ENCODE peak calls at places on chromosomes 5 and 9, in five cellular contexts. H is hypothalamus; K is right atrium auricular region; D is GM18507; P is activated CD8-positive, alpha-beta memory T cell treated with anti-CD3 and anti-CD28 coated beads, Interleukin-2, amount 10 ng/mL, durations not matched to agents 7 days and 5 days. F is an unnamed sample.

GRCh38 chr9:18228101-18228500 is 245.9 kb upstream of the ADAMTSL1 start:
- DNase-seq in K (no peak), D (no peak), H (no peak), P (no peak), F (no peak)

GRCh38 chr9:37969130-37969529 is 65.2 kb upstream of the SLC25A51 start:
- DNase-seq in K (no peak), H (no peak), P (no peak), D (no peak), F (no peak)

GRCh38 chr5:79236970-79237734 is 1.2 kb downstream of the JMY start:
- DNase-seq in P (peak; percentile 64), D (no peak), K (no peak), H (no peak), F (no peak)

GRCh38 chr9:128733256-128733655 is 9.3 kb upstream of the ZDHHC12 start:
- DNase-seq in P (no peak), H (peak; percentile 57), K (peak; percentile 73), D (no peak), F (peak; percentile 61)

GRCh38 chr5:67813879-67814539 is 401.5 kb upstream of the PIK3R1 start:
- DNase-seq in K (no peak), P (no peak), H (no peak), D (no peak), F (peak; percentile 29)

GRCh38 chr9:86333651-86334050 is 20.6 kb downstream of the TUT7 start:
- DNase-seq in P (no peak), K (no peak), H (no peak), D (no peak), F (no peak)

GRCh38 chr5:107553063-107553676 is 117.6 kb downstream of the EFNA5 start:
- DNase-seq in H (no peak), K (no peak), D (no peak), P (no peak), F (no peak)

GRCh38 chr5:34923694-34924461 is 5.5 kb upstream of the DNAJC21 start:
- DNase-seq in H (no peak), D (no peak), K (no peak), P (peak; percentile 69), F (no peak)

GRCh38 chr9:6305954-6306563 is 22.1 kb upstream of the TPD52L3 start:
- DNase-seq in H (no peak), P (no peak), K (no peak), D (peak; percentile 12), F (peak; percentile 5)

GRCh38 chr5:133029321-133029720 is 3.0 kb upstream of the ZCCHC10 start:
- DNase-seq in P (no peak), K (no peak), D (no peak), H (no peak), F (no peak)

GRCh38 chr9:126809068-126809467 is 4.2 kb downstream of the ZBTB43 start:
- DNase-seq in K (no peak), H (no peak), D (no peak), P (no peak), F (no peak)

GRCh38 chr9:94847486-94847885 is 121.0 kb downstream of the AOPEP start:
- DNase-seq in P (no peak), D (no peak), K (no peak), H (no peak), F (peak; percentile 93)

GRCh38 chr9:133633681-133633990 is 2.5 kb upstream of the DBH start:
- DNase-seq in K (no peak), D (no peak), P (no peak), H (no peak), F (no peak)

GRCh38 chr9:114271556-114272510 is 51.1 kb upstream of the ORM1 start:
- DNase-seq in P (no peak), K (no peak), D (no peak), H (peak; percentile 41), F (no peak)

GRCh38 chr5:76175051-76175666 is 92.0 kb downstream of the SV2C start:
- DNase-seq in H (peak; percentile 28), P (peak; percentile 76), K (no peak), D (peak; percentile 62), F (no peak)

GRCh38 chr9:650362-650761 is 191.1 kb upstream of the DMRT1 start:
- DNase-seq in K (no peak), D (no peak), H (no peak), P (peak; percentile 56), F (no peak)

GRCh38 chr9:97425992-97426336 is 14.1 kb downstream of the TDRD7 start:
- DNase-seq in K (no peak), D (no peak), P (no peak), H (no peak), F (no peak)

GRCh38 chr9:31355965-31356364 is 1028.5 kb upstream of the ACO1 start:
- DNase-seq in D (no peak), P (no peak), K (no peak), H (no peak), F (peak; percentile 22)

GRCh38 chr5:88660947-88661869 is 221.8 kb downstream of the MEF2C start:
- DNase-seq in H (peak; percentile 98), K (no peak), P (peak; percentile 60), D (peak; percentile 61), F (peak; percentile 68)

GRCh38 chr5:148309746-148310145 is 2.5 kb upstream of the SPINK7 start:
- DNase-seq in P (no peak), K (no peak), H (no peak), D (no peak), F (peak; percentile 70)

GRCh38 chr9:136606687-136607333 is 55.9 kb upstream of the EGFL7 start:
- DNase-seq in D (no peak), H (no peak), K (no peak), P (no peak), F (no peak)

GRCh38 chr9:24801344-24801743 is 255.6 kb upstream of the IZUMO3 start:
- DNase-seq in H (no peak), P (no peak), K (no peak), D (no peak), F (no peak)

GRCh38 chr5:156800982-156801381 is 49.1 kb upstream of the PPP1R2B start:
- DNase-seq in H (peak; percentile 6), P (no peak), D (no peak), K (no peak), F (no peak)

GRCh38 chr5:69315972-69316371 is 16.6 kb downstream of the CCDC125 start:
- DNase-seq in P (no peak), D (no peak), K (no peak), H (no peak), F (no peak)

GRCh38 chr9:101131326-101131725 is 102.8 kb downstream of the PLPPR1 start:
- DNase-seq in D (no peak), H (no peak), P (no peak), K (no peak), F (no peak)

GRCh38 chr9:89631381-89631780 is 26.6 kb downstream of the GADD45G start:
- DNase-seq in K (no peak), H (peak; percentile 49), P (no peak), D (no peak), F (no peak)

GRCh38 chr5:169637085-169637855 is at the start of gene DOCK2:
- DNase-seq in D (peak; percentile 63), H (peak; percentile 13), P (peak; percentile 88), K (no peak), F (no peak)

GRCh38 chr5:75277463-75277862 is 40.8 kb upstream of the ANKRD31 start:
- DNase-seq in D (no peak), P (no peak), K (no peak), H (no peak), F (no peak)

GRCh38 chr5:160269017-160269416 is 39.7 kb downstream of the FABP6 start:
- DNase-seq in P (no peak), D (no peak), K (peak; percentile 96), H (peak; percentile 37), F (no peak)

GRCh38 chr5:149809919-149810691 is 80.0 kb downstream of the PPARGC1B start:
- DNase-seq in H (no peak), K (no peak), D (no peak), P (no peak), F (no peak)

GRCh38 chr5:9034671-9035070 is 511.2 kb downstream of the SEMA5A start:
- DNase-seq in H (no peak), K (no peak), P (no peak), D (no peak), F (no peak)

GRCh38 chr5:132662004-132662401 is 4.0 kb downstream of the IL13 start:
- DNase-seq in H (no peak), P (no peak), D (no peak), K (no peak), F (no peak)

GRCh38 chr5:134874831-134875655 is 872 bp downstream of the TXNDC15 start:
- DNase-seq in H (peak; percentile 67), D (no peak), P (peak; percentile 68), K (peak; percentile 77), F (no peak)

GRCh38 chr9:119974026-119974425 is 604.8 kb upstream of the BRINP1 start:
- DNase-seq in P (no peak), D (no peak), K (no peak), H (no peak), F (no peak)

GRCh38 chr9:98603821-98604383 is 104.8 kb downstream of the GABBR2 start:
- DNase-seq in K (no peak), D (no peak), P (no peak), H (no peak), F (no peak)